ENCODE peak calls at places on chromosomes 3 and 15, in five cellular contexts. J is T-helper 1 cell, R is foreskin fibroblast, S is HFFc6, K is NCI-H2227 treated with DMSO at 0.1 percent for 48 hours. M is an unnamed sample.

GRCh38 chr3:87167634-87168456 is 59.3 kb upstream of the CHMP2B start:
- DNase-seq in J (no peak), R (peak), S (peak), K (peak), M (peak)

GRCh38 chr3:131107637-131108433 is 81.2 kb downstream of the NEK11 start:
- DNase-seq in J (no peak), R (peak), S (peak), K (no peak), M (no peak)

GRCh38 chr15:89090791-89091666 is 2.8 kb downstream of the ABHD2 start:
- DNase-seq in J (no peak), R (peak), S (peak), K (no peak), M (peak)

GRCh38 chr3:159458982-159459381 is 529.7 kb upstream of the IL12A start:
- DNase-seq in J (no peak), R (no peak), S (no peak), K (no peak), M (no peak)

GRCh38 chr3:128549283-128550112 is 56.5 kb upstream of the GATA2 start:
- DNase-seq in J (no peak), R (peak), S (peak), K (no peak), M (no peak)

GRCh38 chr3:127373701-127374625 is 86.1 kb upstream of the PRR20G start:
- DNase-seq in J (no peak), R (no peak), S (no peak), K (no peak), M (no peak)

GRCh38 chr3:106092792-106093191 is 224.0 kb upstream of the CBLB start:
- DNase-seq in J (no peak), R (no peak), S (no peak), K (no peak), M (no peak)

GRCh38 chr3:48501196-48501595 is 2.8 kb downstream of the SHISA5 start:
- DNase-seq in J (no peak), R (no peak), S (no peak), K (no peak), M (no peak)

GRCh38 chr15:89494941-89495637 is 1.3 kb downstream of the RHCG start:
- DNase-seq in J (no peak), R (no peak), S (no peak), K (no peak), M (no peak)

GRCh38 chr3:1439395-1439794 is 346.6 kb downstream of the CNTN6 start:
- DNase-seq in J (no peak), R (no peak), S (no peak), K (no peak), M (no peak)